ENCODE peak calls at places on chromosomes 6 and 20, in four cellular contexts. U, T, N and E are unnamed samples.

GRCh38 chr20:37251836-37252477 is 9.7 kb downstream of the GHRH start:
- DNase-seq in U (no peak), T (no peak), N (no peak), E (no peak)

GRCh38 chr6:153862139-153862538 is 176.9 kb upstream of the OPRM1 start:
- DNase-seq in U (no peak), T (no peak), N (no peak), E (no peak)

GRCh38 chr6:35300848-35301247 is 3.2 kb downstream of the DEF6 start:
- DNase-seq in U (no peak), T (no peak), N (no peak), E (no peak)

GRCh38 chr6:706161-706560 is 13.2 kb upstream of the EXOC2 start:
- DNase-seq in U (no peak), T (no peak), N (no peak), E (no peak)

GRCh38 chr6:29925341-29926080 is 16.8 kb upstream of the HLA-A start:
- DNase-seq in U (no peak), T (no peak), N (no peak), E (no peak)

GRCh38 chr20:22684763-22685443 is 100.5 kb upstream of the FOXA2 start:
- DNase-seq in U (no peak), T (no peak), N (no peak), E (no peak)

GRCh38 chr20:2652724-2653510 is 485 bp downstream of the NOP56 start:
- DNase-seq in U (no peak), T (no peak), N (peak), E (peak)

GRCh38 chr20:36582322-36582721 is 8.9 kb downstream of the TGIF2 start:
- DNase-seq in U (no peak), T (no peak), N (no peak), E (no peak)

GRCh38 chr20:37994512-37994911 is 38.7 kb downstream of the TTI1 start:
- DNase-seq in U (peak), T (no peak), N (peak), E (peak)

GRCh38 chr6:81787313-81788068 is 35.0 kb upstream of the TENT5A start:
- DNase-seq in U (no peak), T (no peak), N (no peak), E (peak)

GRCh38 chr6:48664850-48665249 is 553.9 kb upstream of the PTCHD4 start:
- DNase-seq in U (no peak), T (no peak), N (no peak), E (no peak)

GRCh38 chr20:13765868-13766416 is 18.8 kb downstream of the ESF1 start:
- DNase-seq in U (no peak), T (no peak), N (no peak), E (no peak)
- H3K27ac ChIP-seq in U (no peak), T (no peak), N (no peak), E (no peak)

GRCh38 chr6:31354248-31354647 is 2.7 kb downstream of the HLA-B start:
- DNase-seq in U (no peak), T (no peak), N (no peak), E (no peak)
- H3K4me3 ChIP-seq in U (no peak), T (no peak), N (peak), E (no peak)

GRCh38 chr6:2915150-2915549 is 12.0 kb upstream of the SERPINB9 start:
- DNase-seq in U (no peak), T (no peak), N (no peak), E (no peak)

GRCh38 chr6:2914318-2914660 is 11.2 kb upstream of the SERPINB9 start:
- DNase-seq in U (no peak), T (no peak), N (no peak), E (no peak)

GRCh38 chr6:2917065-2917464 is 14.0 kb upstream of the SERPINB9 start:
- DNase-seq in U (no peak), T (no peak), N (no peak), E (no peak)

GRCh38 chr6:2917801-2918495 is 14.8 kb upstream of the SERPINB9 start:
- DNase-seq in U (no peak), T (no peak), N (no peak), E (no peak)

GRCh38 chr6:2916354-2916925 is 13.3 kb upstream of the SERPINB9 start:
- DNase-seq in U (no peak), T (no peak), N (no peak), E (no peak)
- H3K27ac ChIP-seq in U (no peak), T (no peak), N (no peak), E (no peak)

GRCh38 chr6:124054034-124054433 is 250.4 kb downstream of the NKAIN2 start:
- DNase-seq in U (no peak), T (no peak), N (no peak), E (no peak)

GRCh38 chr6:124055986-124056385 is 252.3 kb downstream of the NKAIN2 start:
- DNase-seq in U (no peak), T (no peak), N (no peak), E (no peak)

GRCh38 chr6:124053315-124053714 is 249.7 kb downstream of the NKAIN2 start:
- DNase-seq in U (no peak), T (no peak), N (no peak), E (no peak)

GRCh38 chr6:124056884-124057283 is 253.2 kb downstream of the NKAIN2 start:
- DNase-seq in U (no peak), T (no peak), N (no peak), E (no peak)

DNA sequence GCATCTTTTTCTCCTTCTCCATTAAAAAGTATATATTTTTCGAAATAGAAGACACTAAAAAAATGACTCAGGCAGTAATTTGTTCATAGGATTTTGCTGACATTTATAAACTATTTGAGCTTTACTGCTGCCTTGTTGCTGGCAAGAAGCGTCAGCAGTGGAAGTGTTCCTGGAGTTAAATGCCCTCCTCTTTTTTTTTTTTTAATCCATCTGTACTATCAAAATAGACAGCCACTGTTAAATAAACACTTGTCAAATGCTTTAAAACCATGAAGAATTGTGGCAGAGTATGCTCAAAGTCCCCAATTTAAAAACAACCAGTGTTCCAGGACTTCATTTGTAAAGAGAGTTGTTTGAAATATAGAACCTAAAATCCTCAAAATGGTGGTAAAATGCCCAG is 253.8 kb downstream of the NKAIN2 start:
- DNase-seq in U (no peak), T (no peak), N (no peak), E (no peak)
- H3K4me3 ChIP-seq in U (no peak), T (no peak), N (no peak), E (no peak)

DNA sequence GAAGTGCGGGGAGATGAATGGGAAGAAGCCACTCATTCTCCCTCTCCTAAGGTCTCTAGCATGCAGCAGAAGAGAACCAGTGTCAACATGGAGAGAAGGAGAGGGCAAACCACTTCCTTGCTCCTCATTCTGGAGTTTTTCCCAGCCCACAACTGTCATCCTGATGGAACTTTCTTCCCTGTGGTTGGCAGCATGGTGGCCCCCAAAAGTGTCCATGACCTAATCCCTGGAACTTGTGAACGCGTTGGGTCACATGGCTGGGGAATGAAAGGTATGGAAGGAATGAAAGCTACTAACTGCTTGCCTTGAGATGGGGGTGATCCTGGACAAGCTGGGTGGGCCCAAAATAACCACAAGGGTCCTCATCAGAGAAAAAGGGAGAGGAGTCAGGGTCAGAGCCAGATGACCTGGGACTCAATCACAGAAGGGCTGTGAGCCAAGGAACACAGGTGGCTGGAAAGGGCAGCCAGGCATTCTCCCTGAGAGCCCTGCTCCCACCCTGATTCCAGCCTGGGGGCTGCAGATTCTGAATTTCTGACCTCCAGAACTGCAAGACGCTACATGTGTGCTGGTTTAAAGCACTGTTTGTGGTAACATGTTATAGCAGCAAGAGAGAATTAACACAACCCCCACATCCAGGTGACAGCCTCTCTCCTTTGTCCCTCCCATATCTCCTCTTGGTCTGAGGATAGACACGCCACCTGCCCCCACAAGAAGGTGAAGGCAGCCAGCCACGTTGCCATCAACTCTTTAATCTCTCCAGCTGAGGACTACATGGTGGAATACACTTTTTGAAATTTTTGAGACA is 63.2 kb downstream of the PYGB start:
- DNase-seq in U (peak), T (peak), N (peak), E (peak)
- H3K27ac ChIP-seq in U (peak), T (peak), N (peak), E (peak)

GRCh38 chr6:158561247-158561884 is 1.5 kb downstream of the TMEM181 start:
- DNase-seq in U (no peak), T (peak), N (no peak), E (no peak)

GRCh38 chr6:158559338-158559894 is 475 bp upstream of the TMEM181 start:
- DNase-seq in U (no peak), T (no peak), N (no peak), E (no peak)

GRCh38 chr6:158560787-158561246 is 926 bp downstream of the TMEM181 start:
- DNase-seq in U (no peak), T (no peak), N (peak), E (no peak)

GRCh38 chr6:158559895-158560786 is at the start of gene TMEM181:
- DNase-seq in U (no peak), T (peak), N (peak), E (peak)

GRCh38 chr6:158561938-158562337 is 2.0 kb downstream of the TMEM181 start:
- DNase-seq in U (no peak), T (no peak), N (no peak), E (no peak)
- H3K4me3 ChIP-seq in U (no peak), T (no peak), N (no peak), E (no peak)

GRCh38 chr6:32047084-32047478 is 8.9 kb downstream of the CYP21A2 start:
- DNase-seq in U (no peak), T (peak), N (no peak), E (no peak)
- H3K27ac ChIP-seq in U (no peak), T (no peak), N (peak), E (no peak)

DNA sequence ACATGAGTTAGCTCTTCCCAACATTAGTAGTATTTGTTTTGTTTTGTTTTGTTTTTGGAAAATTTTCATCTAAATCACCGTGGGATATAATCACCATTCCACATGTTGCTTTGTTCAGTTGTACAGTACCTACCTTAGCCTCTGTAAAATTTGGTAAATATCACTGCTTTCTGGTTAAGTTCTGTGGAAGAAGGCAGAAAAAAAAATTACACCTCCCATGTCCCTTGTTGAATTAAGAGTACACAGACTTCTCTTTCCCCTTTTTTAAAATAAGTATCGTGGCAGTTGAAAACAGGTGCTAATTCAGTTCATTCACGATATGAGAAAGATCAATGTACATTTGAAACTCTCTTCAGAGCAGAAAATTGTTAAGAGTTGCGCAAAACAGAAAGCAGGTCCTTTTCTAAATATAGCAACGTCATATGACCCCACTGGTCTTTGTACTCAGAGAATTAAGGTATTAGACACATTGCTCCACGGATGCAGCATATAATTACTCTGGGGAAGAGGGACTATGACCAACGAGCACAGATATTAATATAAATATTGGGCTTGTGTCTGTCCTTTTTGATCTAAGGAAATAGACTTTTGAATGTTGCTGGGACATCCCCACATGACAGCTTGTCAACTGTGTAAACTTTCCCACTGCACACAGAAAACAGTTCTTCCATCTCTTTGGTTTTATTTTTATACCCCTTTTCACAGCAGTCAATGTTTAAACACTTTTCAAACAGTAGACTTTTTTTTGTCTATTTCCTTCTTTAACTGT is 58.6 kb upstream of the ZNF217 start:
- DNase-seq in U (no peak), T (no peak), N (no peak), E (no peak)
- H3K4me3 ChIP-seq in U (no peak), T (no peak), N (no peak), E (no peak)

DNA sequence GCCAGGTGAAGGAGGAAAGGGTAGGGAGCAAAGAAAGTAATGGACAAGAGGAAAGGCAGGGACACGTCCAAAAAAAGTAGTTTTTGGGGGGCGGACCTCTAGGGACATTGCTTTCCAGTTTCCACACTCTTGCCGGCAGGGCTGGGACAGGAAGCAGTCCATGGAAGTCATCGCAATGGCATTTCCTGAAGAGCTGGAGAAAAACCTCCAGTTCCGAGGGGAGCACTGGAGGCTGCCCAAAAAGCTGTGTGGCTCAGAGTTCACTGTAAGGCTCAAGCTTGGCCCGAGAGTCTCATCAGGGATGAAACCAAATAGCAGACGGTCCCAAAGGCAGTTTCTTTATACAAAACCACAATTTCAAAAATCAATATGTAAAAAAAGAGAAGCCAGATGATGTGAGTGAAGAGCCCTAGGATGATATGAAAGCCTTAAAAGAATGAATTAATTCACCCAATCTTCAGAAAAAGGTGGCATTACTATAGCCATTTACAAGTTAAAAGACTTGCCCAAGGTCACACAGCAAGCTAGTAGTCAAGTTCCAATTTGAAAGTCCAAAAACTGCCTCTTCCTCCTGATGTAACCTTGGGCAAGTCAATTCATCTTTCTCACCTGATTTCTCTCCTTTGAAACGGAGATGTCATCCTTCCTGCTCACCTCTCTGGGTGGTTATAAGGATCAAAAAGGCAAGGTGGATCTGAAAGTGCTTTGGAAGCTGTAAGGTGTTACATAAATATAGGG is 9.2 kb downstream of the BCL2L1 start:
- DNase-seq in U (peak), T (peak), N (peak), E (no peak)
- H3K27ac ChIP-seq in U (peak), T (peak), N (peak), E (no peak)